ENCODE peak calls at places on chromosome 9, in nine cellular contexts. F is ecto neural progenitor cell, V is HEK293T, B is dermis blood vessel endothelial cell, E is kidney, M is NCI-H510A treated with DMSO at 0.1 percent for 48 hours, P is dorsolateral prefrontal cortex, D is H7, Z is SIG-M5. R is an unnamed sample.

GRCh38 chr9:69249337-69249736 is 75.3 kb downstream of the TJP2 start:
- DNase-seq in F (no peak), P (no peak), V (no peak), M (no peak), E (no peak), Z (no peak), B (peak), D (no peak), R (no peak)

GRCh38 chr9:33143241-33143642 is 23.9 kb downstream of the B4GALT1 start:
- DNase-seq in P (no peak), B (no peak), F (no peak), E (no peak), Z (no peak), D (no peak), V (no peak), M (no peak), R (no peak)

GRCh38 chr9:93860694-93861658 is 94.2 kb downstream of the BARX1 start:
- DNase-seq in D (peak), M (no peak), Z (no peak), E (peak), P (no peak), V (no peak), F (peak), B (no peak), R (no peak)

GRCh38 chr9:129863059-129863690 is 27.9 kb downstream of the USP20 start:
- DNase-seq in V (no peak), Z (no peak), P (no peak), D (no peak), F (no peak), B (peak), E (peak), M (no peak), R (no peak)

GRCh38 chr9:107991581-107991980 is 502.0 kb upstream of the KLF4 start:
- DNase-seq in F (no peak), B (no peak), D (no peak), Z (no peak), E (no peak), P (no peak), V (no peak), M (no peak), R (no peak)

GRCh38 chr9:128282500-128282899 is 6.4 kb downstream of the SWI5 start:
- DNase-seq in Z (no peak), E (no peak), V (no peak), B (peak), F (no peak), M (no peak), D (no peak), P (no peak), R (no peak)

GRCh38 chr9:106648799-106649198 is 214.2 kb upstream of the ZNF462 start:
- DNase-seq in P (no peak), F (no peak), V (no peak), E (no peak), Z (no peak), M (no peak), B (peak), D (peak), R (peak)

GRCh38 chr9:91423785-91424402 is at the start of gene NFIL3:
- DNase-seq in P (peak), B (peak), V (peak), Z (no peak), F (peak), D (peak), E (peak), M (peak), R (peak)

GRCh38 chr9:95032580-95033298 is 284.8 kb downstream of the FANCC start:
- DNase-seq in B (no peak), V (no peak), P (no peak), D (no peak), Z (no peak), E (no peak), F (no peak), M (peak), R (no peak)

GRCh38 chr9:108634669-108635462 is 220.9 kb downstream of the ACTL7B start:
- DNase-seq in P (no peak), M (no peak), E (no peak), D (no peak), Z (no peak), B (no peak), V (no peak), F (no peak), R (no peak)

GRCh38 chr9:21871256-21871975 is 69.0 kb downstream of the MTAP start:
- DNase-seq in B (peak), Z (no peak), D (no peak), F (no peak), P (no peak), E (no peak), V (no peak), M (no peak), R (no peak)

GRCh38 chr9:72984990-72985389 is 32.1 kb upstream of the ALDH1A1 start:
- DNase-seq in V (no peak), B (no peak), E (no peak), P (no peak), Z (no peak), M (no peak), D (no peak), F (no peak), R (no peak)

GRCh38 chr9:136002886-136003285 is 41.7 kb upstream of the UBAC1 start:
- DNase-seq in Z (no peak), E (peak), P (no peak), V (no peak), B (no peak), F (no peak), D (no peak), M (no peak), R (no peak)

GRCh38 chr9:686381-686813 is 155.1 kb upstream of the DMRT1 start:
- DNase-seq in E (no peak), M (no peak), Z (no peak), F (no peak), P (no peak), B (peak), V (no peak), D (no peak), R (no peak)

GRCh38 chr9:130518198-130518597 is 61.2 kb upstream of the FUBP3 start:
- DNase-seq in V (no peak), Z (no peak), B (no peak), D (no peak), E (no peak), M (no peak), P (no peak), F (no peak), R (no peak)

GRCh38 chr9:114250235-114250568 is 72.7 kb upstream of the ORM1 start:
- DNase-seq in M (no peak), B (no peak), E (no peak), P (peak), F (no peak), V (no peak), Z (no peak), D (no peak), R (peak)

GRCh38 chr9:35907732-35908483 is 1.4 kb upstream of the SPAAR start:
- DNase-seq in F (peak), P (no peak), B (peak), E (peak), V (no peak), M (peak), D (peak), Z (no peak), R (peak)

GRCh38 chr9:93307468-93308157 is 123.7 kb downstream of the WNK2 start:
- DNase-seq in B (no peak), Z (no peak), F (peak), D (peak), V (no peak), P (no peak), E (no peak), M (no peak), R (no peak)